ENCODE peak calls at places on chromosomes 13 and 19, in seven cellular contexts. Q is sigmoid colon; V is nephron progenitor cell; G is Right ventricle myocardium superior; T is KBM-7; I is choroid plexus epithelial cell; W is activated CD4-positive, alpha-beta T cell treated with anti-CD3 and anti-CD28 coated beads, Interleukin-2, amount 10 ng/mL, durations not matched to agents 7 days and 5 days. S is an unnamed sample.

GRCh38 chr13:60591348-60591747 is 194.3 kb downstream of the TDRD3 start:
- DNase-seq in Q (no peak), V (no peak), G (no peak), T (peak; percentile 31), I (peak; percentile 42), W (no peak), S (no peak)

GRCh38 chr13:110914293-110915056 is 394 bp downstream of the ANKRD10 start:
- DNase-seq in Q (peak; percentile 90), V (peak; percentile 88), G (peak; percentile 93), T (peak; percentile 79), I (peak; percentile 76), W (peak; percentile 71), S (peak; percentile 95)

GRCh38 chr19:30227661-30228112 is 144.5 kb upstream of the ZNF536 start:
- DNase-seq in Q (peak; percentile 70), V (peak; percentile 89), G (peak; percentile 75), T (peak; percentile 61), I (peak; percentile 50), W (peak; percentile 53), S (peak; percentile 86)

GRCh38 chr13:43132228-43132627 is 108.8 kb downstream of the DNAJC15 start:
- DNase-seq in Q (no peak), V (no peak), G (no peak), T (no peak), I (peak; percentile 78), W (no peak), S (no peak)

GRCh38 chr19:30743702-30744101 is 371.5 kb downstream of the ZNF536 start:
- DNase-seq in Q (no peak), V (no peak), G (no peak), T (no peak), I (no peak), W (no peak), S (no peak)

GRCh38 chr19:47458672-47459071 is 13.0 kb downstream of the SLC8A2 start:
- DNase-seq in Q (no peak), V (no peak), G (no peak), T (no peak), I (no peak), W (no peak), S (no peak)

GRCh38 chr13:24348385-24348784 is 39.0 kb downstream of the C1QTNF9 start:
- DNase-seq in Q (no peak), V (no peak), G (no peak), T (no peak), I (no peak), W (no peak), S (no peak)

GRCh38 chr13:113641426-113641825 is 16.6 kb downstream of the ATP4B start:
- DNase-seq in Q (peak; percentile 17), V (no peak), G (no peak), T (no peak), I (no peak), W (no peak), S (no peak)

GRCh38 chr19:31185261-31185660 is 164.0 kb downstream of the TSHZ3 start:
- DNase-seq in Q (no peak), V (no peak), G (no peak), T (no peak), I (no peak), W (no peak), S (no peak)

GRCh38 chr13:39777021-39777420 is 121.6 kb downstream of the COG6 start:
- DNase-seq in Q (no peak), V (no peak), G (no peak), T (no peak), I (no peak), W (no peak), S (no peak)

GRCh38 chr13:27309401-27309958 is 38.9 kb downstream of the RASL11A start:
- DNase-seq in Q (no peak), V (no peak), G (no peak), T (no peak), I (no peak), W (no peak), S (no peak)

GRCh38 chr19:20179946-20180345 is 12.9 kb downstream of the ZNF486 start:
- DNase-seq in Q (no peak), V (no peak), G (no peak), T (no peak), I (no peak), W (no peak), S (no peak)

GRCh38 chr19:38346837-38347236 is 11.2 kb downstream of the CATSPERG start:
- DNase-seq in Q (no peak), V (no peak), G (no peak), T (no peak), I (no peak), W (no peak), S (no peak)

GRCh38 chr19:50214699-50215543 is 11.5 kb downstream of the MYH14 start:
- DNase-seq in Q (no peak), V (peak; percentile 28), G (no peak), T (no peak), I (no peak), W (no peak), S (no peak)

GRCh38 chr13:99150575-99151370 is 49.9 kb upstream of the UBAC2 start:
- DNase-seq in Q (no peak), V (no peak), G (no peak), T (peak; percentile 23), I (peak; percentile 66), W (no peak), S (no peak)

GRCh38 chr13:52348081-52348480 is 57.9 kb downstream of the THSD1 start:
- DNase-seq in Q (no peak), V (peak; percentile 12), G (no peak), T (no peak), I (peak; percentile 76), W (no peak), S (no peak)

GRCh38 chr19:18593367-18594095 is 4.9 kb downstream of the REX1BD start:
- DNase-seq in Q (no peak), V (no peak), G (no peak), T (no peak), I (no peak), W (no peak), S (peak; percentile 72)

GRCh38 chr19:21824679-21825078 is 11.3 kb downstream of the ZNF43 start:
- DNase-seq in Q (no peak), V (no peak), G (no peak), T (no peak), I (peak; percentile 30), W (no peak), S (no peak)

GRCh38 chr13:110047511-110047910 is 259.4 kb downstream of the COL4A1 start:
- DNase-seq in Q (peak; percentile 75), V (no peak), G (peak; percentile 82), T (peak; percentile 94), I (peak; percentile 87), W (no peak), S (peak; percentile 91)

GRCh38 chr13:31172535-31172934 is 10.8 kb upstream of the HSPH1 start:
- DNase-seq in Q (no peak), V (no peak), G (no peak), T (no peak), I (peak; percentile 91), W (no peak), S (no peak)

GRCh38 chr19:48591021-48591420 is 15.5 kb upstream of the SPACA4 start:
- DNase-seq in Q (no peak), V (no peak), G (no peak), T (peak; percentile 26), I (peak; percentile 52), W (no peak), S (no peak)

S was measured in right cardiac atrium.